ENCODE peak calls at places on chromosomes 4 and X, in eight cellular contexts. One of them, this sample, is unnamed.

GRCh38 chr4:126223784-126224407 is 909.1 kb downstream of the FAT4 start:
- DNase-seq in lower leg skin: no peak
- DNase-seq in transverse colon: no peak
- DNase-seq in gastrocnemius medialis: no peak
- DNase-seq in esophagus squamous epithelium: no peak
- DNase-seq in NB4: peak
- DNase-seq in IMR-90: peak
- DNase-seq in HCT116: peak
- DNase-seq in this sample: no peak

GRCh38 chrX:70025464-70025863 is 24.3 kb downstream of the AWAT2 start:
- DNase-seq in lower leg skin: no peak
- DNase-seq in transverse colon: no peak
- DNase-seq in gastrocnemius medialis: no peak
- DNase-seq in esophagus squamous epithelium: no peak
- DNase-seq in NB4: no peak
- DNase-seq in IMR-90: peak
- DNase-seq in HCT116: no peak
- DNase-seq in this sample: no peak

GRCh38 chr4:6885953-6886557 is 23.6 kb upstream of the TBC1D14 start:
- DNase-seq in lower leg skin: peak
- DNase-seq in transverse colon: no peak
- DNase-seq in gastrocnemius medialis: peak
- DNase-seq in esophagus squamous epithelium: no peak
- DNase-seq in NB4: peak
- DNase-seq in IMR-90: peak
- DNase-seq in HCT116: no peak
- DNase-seq in this sample: no peak

GRCh38 chrX:21840199-21840557 is 761 bp downstream of the MBTPS2 start:
- DNase-seq in lower leg skin: no peak
- DNase-seq in transverse colon: no peak
- DNase-seq in gastrocnemius medialis: no peak
- DNase-seq in esophagus squamous epithelium: no peak
- DNase-seq in NB4: peak
- DNase-seq in IMR-90: peak
- DNase-seq in HCT116: no peak
- DNase-seq in this sample: no peak

GRCh38 chr4:114773341-114773740 is 174.7 kb downstream of the UGT8 start:
- DNase-seq in lower leg skin: no peak
- DNase-seq in transverse colon: no peak
- DNase-seq in gastrocnemius medialis: no peak
- DNase-seq in esophagus squamous epithelium: no peak
- DNase-seq in NB4: no peak
- DNase-seq in IMR-90: no peak
- DNase-seq in HCT116: no peak
- DNase-seq in this sample: no peak

GRCh38 chr4:145387079-145387478 is 94.6 kb upstream of the SMAD1 start:
- DNase-seq in lower leg skin: no peak
- DNase-seq in transverse colon: no peak
- DNase-seq in gastrocnemius medialis: no peak
- DNase-seq in esophagus squamous epithelium: no peak
- DNase-seq in NB4: no peak
- DNase-seq in IMR-90: no peak
- DNase-seq in HCT116: no peak
- DNase-seq in this sample: no peak

GRCh38 chr4:26812049-26812729 is 48.5 kb upstream of the STIM2 start:
- DNase-seq in lower leg skin: no peak
- DNase-seq in transverse colon: no peak
- DNase-seq in gastrocnemius medialis: no peak
- DNase-seq in esophagus squamous epithelium: no peak
- DNase-seq in NB4: peak
- DNase-seq in IMR-90: no peak
- DNase-seq in HCT116: no peak
- DNase-seq in this sample: no peak

GRCh38 chr4:74671074-74671698 is 123.1 kb downstream of the BTC start:
- DNase-seq in lower leg skin: no peak
- DNase-seq in transverse colon: peak
- DNase-seq in gastrocnemius medialis: no peak
- DNase-seq in esophagus squamous epithelium: peak
- DNase-seq in NB4: peak
- DNase-seq in IMR-90: peak
- DNase-seq in HCT116: peak
- DNase-seq in this sample: no peak

GRCh38 chr4:144645621-144646522 is at the start of gene HHIP:
- DNase-seq in lower leg skin: no peak
- DNase-seq in transverse colon: peak
- DNase-seq in gastrocnemius medialis: no peak
- DNase-seq in esophagus squamous epithelium: no peak
- DNase-seq in NB4: no peak
- DNase-seq in IMR-90: peak
- DNase-seq in HCT116: no peak
- DNase-seq in this sample: no peak

GRCh38 chr4:119284876-119285611 is 36.9 kb downstream of the FABP2 start:
- DNase-seq in lower leg skin: no peak
- DNase-seq in transverse colon: no peak
- DNase-seq in gastrocnemius medialis: no peak
- DNase-seq in esophagus squamous epithelium: no peak
- DNase-seq in NB4: no peak
- DNase-seq in IMR-90: peak
- DNase-seq in HCT116: no peak
- DNase-seq in this sample: no peak

GRCh38 chr4:6972911-6973310 is 63.3 kb downstream of the TBC1D14 start:
- DNase-seq in lower leg skin: no peak
- DNase-seq in transverse colon: no peak
- DNase-seq in gastrocnemius medialis: peak
- DNase-seq in esophagus squamous epithelium: no peak
- DNase-seq in NB4: no peak
- DNase-seq in IMR-90: peak
- DNase-seq in HCT116: no peak
- DNase-seq in this sample: no peak

GRCh38 chrX:44747317-44747716 is 96.5 kb upstream of the DUSP21 start:
- DNase-seq in lower leg skin: no peak
- DNase-seq in transverse colon: no peak
- DNase-seq in gastrocnemius medialis: no peak
- DNase-seq in esophagus squamous epithelium: no peak
- DNase-seq in NB4: peak
- DNase-seq in IMR-90: no peak
- DNase-seq in HCT116: no peak
- DNase-seq in this sample: no peak

GRCh38 chr4:105280338-105280809 is 133.7 kb downstream of the TET2 start:
- DNase-seq in lower leg skin: no peak
- DNase-seq in transverse colon: no peak
- DNase-seq in gastrocnemius medialis: no peak
- DNase-seq in esophagus squamous epithelium: no peak
- DNase-seq in NB4: no peak
- DNase-seq in IMR-90: peak
- DNase-seq in HCT116: no peak
- DNase-seq in this sample: peak

GRCh38 chr4:149781150-149781549 is 34.5 kb downstream of the IQCM start:
- DNase-seq in lower leg skin: no peak
- DNase-seq in transverse colon: no peak
- DNase-seq in gastrocnemius medialis: no peak
- DNase-seq in esophagus squamous epithelium: no peak
- DNase-seq in NB4: peak
- DNase-seq in IMR-90: peak
- DNase-seq in HCT116: peak
- DNase-seq in this sample: no peak

GRCh38 chrX:20383487-20383886 is 116.8 kb upstream of the RPS6KA3 start:
- DNase-seq in lower leg skin: no peak
- DNase-seq in transverse colon: no peak
- DNase-seq in gastrocnemius medialis: no peak
- DNase-seq in esophagus squamous epithelium: no peak
- DNase-seq in NB4: no peak
- DNase-seq in IMR-90: no peak
- DNase-seq in HCT116: no peak
- DNase-seq in this sample: no peak

GRCh38 chr4:54659213-54660144 is 1.7 kb downstream of the KIT start:
- DNase-seq in lower leg skin: no peak
- DNase-seq in transverse colon: no peak
- DNase-seq in gastrocnemius medialis: no peak
- DNase-seq in esophagus squamous epithelium: no peak
- DNase-seq in NB4: peak
- DNase-seq in IMR-90: peak
- DNase-seq in HCT116: no peak
- DNase-seq in this sample: no peak

GRCh38 chr4:5952286-5953002 is 59.6 kb upstream of the CRMP1 start:
- DNase-seq in lower leg skin: no peak
- DNase-seq in transverse colon: no peak
- DNase-seq in gastrocnemius medialis: no peak
- DNase-seq in esophagus squamous epithelium: no peak
- DNase-seq in NB4: no peak
- DNase-seq in IMR-90: no peak
- DNase-seq in HCT116: no peak
- DNase-seq in this sample: no peak

GRCh38 chr4:86300516-86300915 is 59.3 kb downstream of the MAPK10 start:
- DNase-seq in lower leg skin: no peak
- DNase-seq in transverse colon: no peak
- DNase-seq in gastrocnemius medialis: no peak
- DNase-seq in esophagus squamous epithelium: no peak
- DNase-seq in NB4: no peak
- DNase-seq in IMR-90: no peak
- DNase-seq in HCT116: no peak
- DNase-seq in this sample: no peak

GRCh38 chrX:155094468-155095061 is 23.3 kb downstream of the BRCC3 start:
- DNase-seq in lower leg skin: no peak
- DNase-seq in transverse colon: no peak
- DNase-seq in gastrocnemius medialis: no peak
- DNase-seq in esophagus squamous epithelium: no peak
- DNase-seq in NB4: peak
- DNase-seq in IMR-90: peak
- DNase-seq in HCT116: no peak
- DNase-seq in this sample: no peak

GRCh38 chr4:145731026-145731425 is 51.1 kb downstream of the C4orf51 start:
- DNase-seq in lower leg skin: no peak
- DNase-seq in transverse colon: peak
- DNase-seq in gastrocnemius medialis: no peak
- DNase-seq in esophagus squamous epithelium: no peak
- DNase-seq in NB4: no peak
- DNase-seq in IMR-90: peak
- DNase-seq in HCT116: no peak
- DNase-seq in this sample: no peak

GRCh38 chr4:139484861-139485311 is 31.0 kb downstream of the RAB33B start:
- DNase-seq in lower leg skin: no peak
- DNase-seq in transverse colon: no peak
- DNase-seq in gastrocnemius medialis: no peak
- DNase-seq in esophagus squamous epithelium: no peak
- DNase-seq in NB4: peak
- DNase-seq in IMR-90: no peak
- DNase-seq in HCT116: no peak
- DNase-seq in this sample: no peak
- TF ChIP-seq POLR2A in lower leg skin: no peak
- TF ChIP-seq POLR2A in transverse colon: no peak
- TF ChIP-seq POLR2A in gastrocnemius medialis: no peak
- TF ChIP-seq POLR2A in esophagus squamous epithelium: no peak
- TF ChIP-seq POLR2A in NB4: no peak
- TF ChIP-seq POLR2A in IMR-90: no peak
- TF ChIP-seq POLR2A in HCT116: no peak
- TF ChIP-seq POLR2A in this sample: no peak

DNA sequence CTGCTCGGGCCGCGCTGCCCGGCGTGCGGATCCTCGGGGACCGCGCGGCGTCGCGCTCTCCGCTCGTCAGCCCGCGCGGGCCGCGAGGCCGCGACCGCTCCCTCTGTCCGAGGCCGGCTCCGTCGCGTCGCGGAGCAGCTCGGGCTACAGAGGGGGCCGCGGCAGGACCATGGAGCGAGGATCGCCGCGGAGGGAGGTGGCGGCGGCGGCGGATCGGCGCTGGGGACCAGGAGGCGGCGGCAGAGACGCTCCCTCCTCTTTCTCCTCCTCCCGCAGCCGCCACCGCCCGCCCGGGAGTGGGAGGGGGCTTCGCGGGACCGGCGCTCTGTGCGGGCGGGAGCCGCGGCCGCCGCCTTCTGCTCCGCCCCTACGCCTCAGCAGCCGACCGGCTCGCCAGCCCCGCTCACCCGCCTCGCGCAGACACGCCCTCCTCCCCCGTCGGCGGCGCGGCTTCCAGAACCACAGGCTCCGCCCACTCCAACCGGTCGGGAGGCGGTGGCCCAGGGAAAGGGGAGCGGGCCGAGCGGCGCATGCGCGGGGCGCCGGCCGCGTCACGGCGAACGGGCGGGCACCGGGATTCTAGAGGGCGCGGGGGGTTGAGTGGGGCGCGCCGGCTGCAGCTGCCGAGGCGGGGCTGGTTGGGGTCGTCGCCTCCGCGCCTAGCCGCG is at the start of gene CASK:
- DNase-seq in lower leg skin: peak
- DNase-seq in transverse colon: peak
- DNase-seq in gastrocnemius medialis: peak
- DNase-seq in esophagus squamous epithelium: peak
- DNase-seq in NB4: peak
- DNase-seq in IMR-90: peak
- DNase-seq in HCT116: peak
- DNase-seq in this sample: peak
- TF ChIP-seq POLR2A in lower leg skin: no peak
- TF ChIP-seq POLR2A in transverse colon: peak
- TF ChIP-seq POLR2A in gastrocnemius medialis: peak
- TF ChIP-seq POLR2A in esophagus squamous epithelium: peak
- TF ChIP-seq POLR2A in NB4: no peak
- TF ChIP-seq POLR2A in IMR-90: no peak
- TF ChIP-seq POLR2A in HCT116: no peak
- TF ChIP-seq POLR2A in this sample: peak

DNA sequence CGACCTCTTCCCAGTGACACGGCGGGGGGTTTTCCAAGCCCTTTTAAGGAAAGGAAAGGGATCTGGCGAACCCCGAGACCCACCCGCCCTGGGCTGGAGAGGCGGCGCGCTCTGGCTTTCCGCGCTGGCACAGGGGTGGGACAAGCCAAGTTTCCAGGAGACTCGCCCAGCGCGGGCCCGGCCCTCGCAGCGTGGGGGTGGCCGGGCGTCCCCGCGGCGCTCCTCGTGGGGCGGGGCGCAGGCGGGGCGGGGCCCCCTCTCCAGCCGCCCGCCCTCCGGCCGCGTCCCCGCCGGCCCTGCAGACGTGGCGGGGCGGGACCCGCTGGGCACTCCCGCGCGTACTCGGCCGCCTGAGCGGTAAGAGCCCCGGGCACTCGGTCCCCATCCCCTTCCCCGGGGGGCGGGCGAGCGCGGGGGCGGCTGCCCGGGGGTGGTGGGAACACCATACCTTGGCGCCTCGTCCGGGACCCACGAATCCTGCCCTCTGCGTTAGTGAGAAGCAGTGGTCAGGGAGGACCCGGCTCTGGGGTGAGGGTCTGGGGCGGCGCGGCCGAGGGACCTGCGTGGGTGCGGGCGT is at the start of gene FAM114A1:
- DNase-seq in lower leg skin: peak
- DNase-seq in transverse colon: peak
- DNase-seq in gastrocnemius medialis: peak
- DNase-seq in esophagus squamous epithelium: no peak
- DNase-seq in NB4: peak
- DNase-seq in IMR-90: peak
- DNase-seq in HCT116: no peak
- DNase-seq in this sample: peak
- TF ChIP-seq POLR2A in lower leg skin: no peak
- TF ChIP-seq POLR2A in transverse colon: peak
- TF ChIP-seq POLR2A in gastrocnemius medialis: peak
- TF ChIP-seq POLR2A in esophagus squamous epithelium: peak
- TF ChIP-seq POLR2A in NB4: peak
- TF ChIP-seq POLR2A in IMR-90: peak
- TF ChIP-seq POLR2A in HCT116: no peak
- TF ChIP-seq POLR2A in this sample: peak

DNA sequence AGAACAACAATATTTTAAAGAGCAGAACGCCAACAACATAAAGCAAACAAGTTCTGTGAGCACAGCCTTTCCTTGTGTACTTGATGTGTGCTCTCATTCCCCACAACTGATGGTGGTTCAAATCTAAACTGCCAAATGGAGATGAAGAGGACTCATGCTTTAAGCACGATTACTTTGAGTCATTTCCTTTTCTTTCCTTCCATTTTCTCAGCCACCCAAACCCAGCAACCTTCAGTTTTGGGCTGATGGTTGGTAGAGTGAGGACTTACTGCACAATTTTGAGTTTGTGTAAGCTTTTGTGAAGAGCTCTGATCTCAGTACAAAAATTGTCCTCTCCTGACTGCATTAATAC is 1.7 kb downstream of the NSD2 start:
- DNase-seq in lower leg skin: no peak
- DNase-seq in transverse colon: no peak
- DNase-seq in gastrocnemius medialis: no peak
- DNase-seq in esophagus squamous epithelium: no peak
- DNase-seq in NB4: peak
- DNase-seq in IMR-90: peak
- DNase-seq in HCT116: no peak
- DNase-seq in this sample: no peak
- TF ChIP-seq POLR2A in lower leg skin: no peak
- TF ChIP-seq POLR2A in transverse colon: no peak
- TF ChIP-seq POLR2A in gastrocnemius medialis: no peak
- TF ChIP-seq POLR2A in esophagus squamous epithelium: no peak
- TF ChIP-seq POLR2A in NB4: no peak
- TF ChIP-seq POLR2A in IMR-90: peak
- TF ChIP-seq POLR2A in HCT116: no peak
- TF ChIP-seq POLR2A in this sample: peak